ENCODE peak calls at places on chromosomes 7 and 10, in ten cellular contexts. D is PC-9; U is fibroblast of lung; H is SK-N-SH; J is neural progenitor cell; V is effector memory CD4-positive, alpha-beta T cell; I is GM23338; M is CD4-positive, alpha-beta memory T cell; E is breast epithelium; R is hepatocyte. G is an unnamed sample. For H3K4me1, the result is how much of the 10 kb centered on the place peaks cover.

GRCh38 chr10:1392127-1392526 is 335.9 kb downstream of the WDR37 start:
- DNase-seq in D (no peak), U (no peak), H (peak), J (no peak), V (no peak), I (no peak), M (no peak), E (no peak), R (no peak), G (no peak)

GRCh38 chr7:45921699-45922519 is 837 bp upstream of the IGFBP3 start:
- DNase-seq in D (peak), U (peak), H (peak), J (peak), V (no peak), I (peak), M (peak), E (no peak), R (peak), G (peak)

GRCh38 chr10:72081772-72082590 is 6.4 kb downstream of the SPOCK2 start:
- DNase-seq in D (peak), U (no peak), H (peak), J (no peak), V (no peak), I (no peak), M (no peak), E (peak), R (no peak), G (no peak)

GRCh38 chr10:22552888-22553378 is 161.4 kb downstream of the PIP4K2A start:
- DNase-seq in D (no peak), U (peak), H (no peak), J (peak), V (no peak), I (no peak), M (no peak), E (no peak), R (peak), G (no peak)

GRCh38 chr10:87510025-87510424 is 5.3 kb downstream of the MINPP1 start:
- DNase-seq in D (no peak), U (no peak), H (no peak), J (no peak), V (no peak), I (no peak), M (no peak), E (no peak), R (no peak), G (no peak)

GRCh38 chr10:122657255-122657654 is 42.4 kb downstream of the C10orf120 start:
- DNase-seq in D (no peak), U (no peak), H (no peak), J (no peak), V (no peak), I (no peak), M (no peak), E (no peak), R (no peak), G (no peak)

GRCh38 chr7:105215182-105215581 is 173.5 kb downstream of the SRPK2 start:
- DNase-seq in D (no peak), U (no peak), H (no peak), J (no peak), V (no peak), I (no peak), M (no peak), E (no peak), R (no peak), G (no peak)

GRCh38 chr7:151804756-151805503 is 72.0 kb downstream of the PRKAG2 start:
- DNase-seq in D (no peak), U (no peak), H (no peak), J (no peak), V (no peak), I (no peak), M (no peak), E (no peak), R (no peak), G (no peak)

GRCh38 chr10:101831169-101831811 is 12.3 kb downstream of the KCNIP2 start:
- DNase-seq in D (no peak), U (no peak), H (no peak), J (no peak), V (no peak), I (no peak), M (no peak), E (no peak), R (no peak), G (no peak)

GRCh38 chr10:101835406-101835805 is 8.2 kb downstream of the KCNIP2 start:
- DNase-seq in D (no peak), U (no peak), H (no peak), J (peak), V (no peak), I (no peak), M (no peak), E (no peak), R (no peak), G (no peak)

GRCh38 chr10:101830322-101831168 is 12.3 kb upstream of the OGA start:
- DNase-seq in D (peak), U (peak), H (peak), J (peak), V (peak), I (peak), M (peak), E (peak), R (peak), G (peak)

GRCh38 chr10:101834341-101834740 is 9.3 kb downstream of the KCNIP2 start:
- DNase-seq in D (no peak), U (no peak), H (no peak), J (no peak), V (no peak), I (no peak), M (no peak), E (no peak), R (no peak), G (peak)

DNA sequence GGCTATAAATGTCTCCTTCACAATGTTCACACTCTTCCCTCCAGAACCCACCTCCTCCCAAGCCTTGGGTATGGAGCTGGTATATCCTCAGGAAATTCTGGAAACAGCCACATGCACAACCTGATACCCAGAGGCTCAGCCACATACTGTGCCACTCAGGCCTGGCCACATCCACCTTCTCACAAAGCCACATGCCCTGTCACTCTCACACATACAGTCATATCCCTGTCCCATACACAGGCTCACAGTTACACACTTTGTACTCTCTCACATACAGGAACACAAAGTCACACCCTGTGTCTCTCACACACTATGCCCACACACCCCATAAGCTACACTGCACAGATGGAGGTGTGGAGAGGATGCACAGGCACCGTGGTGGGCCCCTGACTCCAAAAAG is 10.1 kb downstream of the KCNIP2 start:
- DNase-seq in D (no peak), U (no peak), H (no peak), J (no peak), V (no peak), I (no peak), M (no peak), E (no peak), R (no peak), G (no peak)
- H3K4me1 ChIP-seq in D (under half), U (under half), H (under half), J (under half), V (half or more), I (under half), M (half or more), E (under half), R (under half), G (half or more)

GRCh38 chr7:106277976-106278375 is 6.8 kb downstream of the NAMPT start:
- DNase-seq in D (no peak), U (no peak), H (no peak), J (no peak), V (no peak), I (no peak), M (no peak), E (no peak), R (no peak), G (no peak)
- H3K4me3 ChIP-seq in D (peak), U (no peak), H (no peak), J (no peak), V (no peak), I (no peak), M (no peak), E (no peak), R (no peak), G (no peak)

GRCh38 chr10:78435484-78436222 is 402.0 kb downstream of the RPS24 start:
- DNase-seq in D (no peak), U (peak), H (peak), J (no peak), V (no peak), I (no peak), M (no peak), E (no peak), R (no peak), G (no peak)
- H3K27ac ChIP-seq in D (no peak), U (no peak), H (peak), J (no peak), V (no peak), I (no peak), M (no peak), E (no peak), R (peak), G (no peak)

DNA sequence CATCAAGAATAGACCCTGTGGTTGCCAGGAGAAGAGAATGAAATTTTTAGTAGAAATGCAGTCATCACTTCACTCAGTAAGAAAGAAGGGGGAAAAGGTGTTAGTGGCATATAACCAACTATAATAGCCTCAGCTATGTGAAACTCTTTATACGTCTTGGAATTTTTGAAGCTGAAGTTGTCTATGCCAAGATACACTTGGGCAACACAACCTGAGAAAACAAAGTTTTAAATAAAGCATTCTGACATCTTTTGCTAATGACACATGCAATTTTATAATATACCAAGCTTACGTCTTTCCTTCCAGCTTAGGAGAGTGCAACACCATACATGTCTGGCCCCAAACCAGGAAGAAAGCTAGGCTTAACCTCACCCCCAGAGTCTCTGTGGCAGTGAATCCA is 40.8 kb upstream of the ZNF438 start:
- DNase-seq in D (no peak), U (no peak), H (no peak), J (no peak), V (no peak), I (no peak), M (no peak), E (no peak), R (no peak), G (no peak)
- H3K4me1 ChIP-seq in D (under half), U (under half), H (under half), J (under half), V (under half), I (under half), M (under half), E (under half), R (under half), G (half or more)

GRCh38 chr10:3787816-3788215 is 2.8 kb upstream of the KLF6 start:
- DNase-seq in D (no peak), U (no peak), H (no peak), J (no peak), V (no peak), I (no peak), M (no peak), E (no peak), R (no peak), G (no peak)

GRCh38 chr10:3785849-3786290 is 861 bp upstream of the KLF6 start:
- DNase-seq in D (peak), U (peak), H (peak), J (peak), V (no peak), I (peak), M (no peak), E (no peak), R (peak), G (no peak)

GRCh38 chr10:3787001-3787400 is 2.0 kb upstream of the KLF6 start:
- DNase-seq in D (no peak), U (no peak), H (no peak), J (no peak), V (no peak), I (no peak), M (no peak), E (no peak), R (no peak), G (no peak)

GRCh38 chr10:3785251-3785848 is 341 bp upstream of the KLF6 start:
- DNase-seq in D (peak), U (peak), H (peak), J (peak), V (peak), I (peak), M (peak), E (peak), R (peak), G (peak)

DNA sequence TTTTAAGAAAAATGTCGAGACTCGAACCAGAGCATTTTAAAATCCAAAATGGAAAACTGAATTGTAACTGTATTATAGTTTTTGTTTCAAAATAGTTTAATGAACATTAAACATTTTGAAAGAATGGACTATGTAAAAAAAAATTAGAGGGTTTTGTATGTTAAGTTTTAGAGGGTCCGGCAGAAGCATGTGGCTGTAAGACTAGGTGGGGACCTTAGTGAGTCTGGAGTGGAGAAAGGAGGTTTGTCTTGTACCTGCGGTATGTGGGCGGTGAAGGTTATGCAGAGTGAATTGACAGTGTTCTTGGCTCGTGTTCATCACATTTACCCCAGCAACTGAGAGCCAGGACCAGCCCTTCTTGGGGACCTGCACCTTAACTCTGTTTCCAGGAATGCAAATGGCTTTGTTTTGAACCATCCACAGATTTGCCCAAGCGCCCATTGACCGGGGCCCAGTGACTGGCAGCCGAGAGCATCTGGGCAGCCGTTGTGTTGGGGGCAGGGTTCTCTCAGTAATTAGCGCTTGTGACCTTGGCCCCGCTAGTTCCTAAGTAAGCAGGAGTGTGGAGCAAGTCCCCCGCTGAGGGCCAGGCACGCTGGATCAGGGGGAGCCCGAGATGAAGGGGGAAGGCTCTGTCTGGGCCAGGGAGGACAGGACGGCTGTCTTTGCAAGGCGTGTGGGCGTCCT is 1.4 kb upstream of the KLF6 start:
- DNase-seq in D (no peak), U (peak), H (no peak), J (peak), V (no peak), I (peak), M (peak), E (no peak), R (peak), G (no peak)
- H3K4me3 ChIP-seq in D (peak), U (no peak), H (no peak), J (peak), V (peak), I (peak), M (peak), E (peak), R (peak), G (peak)

GRCh38 chr7:157567666-157568065 is 230.9 kb downstream of the DNAJB6 start:
- DNase-seq in D (no peak), U (no peak), H (no peak), J (no peak), V (no peak), I (no peak), M (no peak), E (no peak), R (no peak), G (no peak)

GRCh38 chr7:157566631-157567006 is 229.8 kb downstream of the DNAJB6 start:
- DNase-seq in D (no peak), U (no peak), H (no peak), J (no peak), V (no peak), I (no peak), M (no peak), E (no peak), R (no peak), G (no peak)

GRCh38 chr7:157564518-157565177 is 227.8 kb downstream of the DNAJB6 start:
- DNase-seq in D (no peak), U (peak), H (no peak), J (no peak), V (no peak), I (no peak), M (no peak), E (no peak), R (no peak), G (no peak)

GRCh38 chr7:157565201-157565626 is 228.4 kb downstream of the DNAJB6 start:
- DNase-seq in D (no peak), U (no peak), H (no peak), J (no peak), V (no peak), I (no peak), M (no peak), E (no peak), R (no peak), G (no peak)

GRCh38 chr7:157565981-157566630 is 229.3 kb downstream of the DNAJB6 start:
- DNase-seq in D (no peak), U (no peak), H (no peak), J (peak), V (no peak), I (no peak), M (no peak), E (no peak), R (no peak), G (no peak)
- H3K27ac ChIP-seq in D (no peak), U (no peak), H (no peak), J (peak), V (no peak), I (no peak), M (no peak), E (no peak), R (no peak), G (no peak)

DNA sequence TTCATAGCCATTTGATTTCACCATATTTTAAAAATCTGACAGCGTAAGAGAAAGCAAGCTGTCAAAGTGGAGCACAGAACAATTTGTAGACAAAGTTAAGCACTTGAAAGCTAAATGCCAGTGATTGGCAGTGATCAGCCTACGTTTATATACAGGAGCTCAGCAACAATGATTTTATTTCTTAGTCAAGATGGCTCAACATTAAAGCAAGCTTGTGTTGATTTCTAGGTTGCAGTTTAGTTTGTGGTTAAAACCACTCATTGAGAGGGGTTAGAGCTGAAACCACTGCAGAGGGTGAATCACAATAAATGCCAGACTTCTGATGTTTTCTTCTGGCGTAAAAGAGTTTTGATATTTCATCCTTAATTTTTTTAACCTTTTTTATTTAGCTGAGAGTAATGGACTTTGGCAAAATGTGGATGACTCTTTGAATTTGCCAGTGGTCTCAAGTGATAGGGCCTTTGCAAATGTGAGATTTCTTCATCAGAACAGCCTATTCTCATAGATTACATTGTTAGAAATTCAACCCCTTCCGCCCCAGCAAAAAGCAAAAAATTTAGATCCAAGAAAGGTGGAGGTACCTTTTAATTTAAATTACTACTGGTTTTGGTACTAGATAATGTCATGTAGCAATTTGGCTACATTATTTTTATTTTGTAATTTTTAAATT is 73.8 kb downstream of the SHOC2 start:
- DNase-seq in D (no peak), U (peak), H (no peak), J (no peak), V (no peak), I (no peak), M (peak), E (no peak), R (no peak), G (no peak)
- H3K4me1 ChIP-seq in D (under half), U (under half), H (under half), J (under half), V (under half), I (under half), M (under half), E (under half), R (under half), G (under half)